ENCODE peak calls at places on chromosomes 1 and 21, in five cellular contexts. One of them, this sample, is unnamed.

GRCh38 chr1:168803696-168804510 is 74.9 kb upstream of the DPT start:
- DNase-seq in heart right ventricle: no peak
- DNase-seq in fibroblast of villous mesenchyme: no peak
- DNase-seq in breast epithelium: no peak
- DNase-seq in B cell: no peak
- DNase-seq in this sample: no peak

GRCh38 chr21:36704958-36705678 is 6.2 kb downstream of the SIM2 start:
- DNase-seq in fibroblast of villous mesenchyme: no peak
- DNase-seq in heart right ventricle: no peak
- DNase-seq in B cell: no peak
- DNase-seq in breast epithelium: no peak
- DNase-seq in this sample: no peak

GRCh38 chr1:115807723-115808122 is 33.2 kb downstream of the NHLH2 start:
- DNase-seq in heart right ventricle: no peak
- DNase-seq in breast epithelium: no peak
- DNase-seq in B cell: peak; percentile 49
- DNase-seq in fibroblast of villous mesenchyme: peak; percentile 79
- DNase-seq in this sample: peak; percentile 69

GRCh38 chr1:12327566-12327965 is 97.7 kb downstream of the VPS13D start:
- DNase-seq in fibroblast of villous mesenchyme: no peak
- DNase-seq in heart right ventricle: no peak
- DNase-seq in breast epithelium: no peak
- DNase-seq in B cell: no peak
- DNase-seq in this sample: no peak

GRCh38 chr1:231312389-231312788 is 25.3 kb downstream of the EXOC8 start:
- DNase-seq in breast epithelium: no peak
- DNase-seq in B cell: no peak
- DNase-seq in fibroblast of villous mesenchyme: no peak
- DNase-seq in heart right ventricle: no peak
- DNase-seq in this sample: no peak

GRCh38 chr1:31891280-31891679 is 46.9 kb downstream of the PTP4A2 start:
- DNase-seq in breast epithelium: no peak
- DNase-seq in B cell: no peak
- DNase-seq in fibroblast of villous mesenchyme: no peak
- DNase-seq in heart right ventricle: no peak
- DNase-seq in this sample: peak; percentile 71

GRCh38 chr1:110460253-110461220 is 9.6 kb downstream of the PROK1 start:
- DNase-seq in fibroblast of villous mesenchyme: peak; percentile 84
- DNase-seq in breast epithelium: peak; percentile 69
- DNase-seq in heart right ventricle: peak; percentile 45
- DNase-seq in B cell: peak; percentile 87
- DNase-seq in this sample: peak; percentile 90

GRCh38 chr1:206117151-206117948 is at the start of gene AVPR1B:
- DNase-seq in B cell: peak; percentile 71
- DNase-seq in heart right ventricle: peak; percentile 47
- DNase-seq in breast epithelium: no peak
- DNase-seq in fibroblast of villous mesenchyme: peak; percentile 18
- DNase-seq in this sample: peak; percentile 61

GRCh38 chr1:30283199-30283962 is 440.0 kb downstream of the MATN1 start:
- DNase-seq in breast epithelium: no peak
- DNase-seq in B cell: no peak
- DNase-seq in fibroblast of villous mesenchyme: no peak
- DNase-seq in heart right ventricle: no peak
- DNase-seq in this sample: no peak

GRCh38 chr1:3903141-3904005 is 3.3 kb upstream of the C1orf174 start:
- DNase-seq in breast epithelium: no peak
- DNase-seq in heart right ventricle: no peak
- DNase-seq in fibroblast of villous mesenchyme: peak; percentile 25
- DNase-seq in B cell: no peak
- DNase-seq in this sample: peak; percentile 31

GRCh38 chr21:26169611-26170470 is 729 bp downstream of the APP start:
- DNase-seq in B cell: peak; percentile 58
- DNase-seq in heart right ventricle: peak; percentile 73
- DNase-seq in breast epithelium: peak; percentile 61
- DNase-seq in fibroblast of villous mesenchyme: peak; percentile 79
- DNase-seq in this sample: peak; percentile 45

GRCh38 chr1:59457786-59458185 is 160.9 kb downstream of the FGGY start:
- DNase-seq in breast epithelium: no peak
- DNase-seq in fibroblast of villous mesenchyme: no peak
- DNase-seq in B cell: no peak
- DNase-seq in heart right ventricle: no peak
- DNase-seq in this sample: no peak

DNA sequence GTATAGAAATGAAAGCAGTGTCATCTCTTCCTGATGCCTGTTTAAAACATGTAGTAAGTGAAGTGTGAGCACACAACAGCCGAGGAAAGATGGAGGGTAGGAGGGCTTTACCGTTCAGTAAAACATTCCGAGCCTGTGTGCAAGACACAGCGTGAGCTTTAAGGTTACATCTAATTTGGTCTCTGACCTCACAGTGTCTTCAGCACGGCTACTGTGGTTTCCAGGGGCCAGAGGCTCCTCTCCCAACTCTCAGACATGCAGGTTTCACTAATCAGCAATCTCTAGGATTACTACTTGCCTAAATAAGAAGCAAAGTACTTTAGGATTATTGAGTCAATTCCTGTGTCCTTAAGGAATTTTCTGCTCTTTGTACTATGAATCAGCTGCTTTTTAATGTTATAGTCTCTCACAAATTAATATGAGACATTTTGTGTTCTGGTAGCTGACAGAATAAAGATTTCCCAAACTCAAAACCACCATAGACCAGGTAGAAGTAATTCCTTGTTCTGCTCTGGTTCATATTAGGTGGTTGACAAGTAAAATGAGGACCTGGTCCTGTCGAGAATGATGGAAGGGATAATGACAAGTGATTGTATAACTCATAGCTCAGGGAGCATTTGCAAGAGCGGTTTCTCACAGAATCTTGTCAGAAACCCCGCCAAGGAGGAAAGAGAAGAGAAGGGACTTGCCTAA is 46.2 kb downstream of the SAMD13 start:
- DNase-seq in fibroblast of villous mesenchyme: peak; percentile 52
- DNase-seq in breast epithelium: no peak
- DNase-seq in heart right ventricle: no peak
- DNase-seq in B cell: no peak
- DNase-seq in this sample: no peak
- TF ChIP-seq CTCF in fibroblast of villous mesenchyme: no peak
- TF ChIP-seq CTCF in breast epithelium: no peak
- TF ChIP-seq CTCF in heart right ventricle: no peak
- TF ChIP-seq CTCF in B cell: no peak
- TF ChIP-seq CTCF in this sample: no peak

GRCh38 chr21:45309069-45309521 is 21.4 kb upstream of the POFUT2 start:
- DNase-seq in fibroblast of villous mesenchyme: peak; percentile 87
- DNase-seq in heart right ventricle: peak; percentile 81
- DNase-seq in B cell: no peak
- DNase-seq in breast epithelium: no peak
- DNase-seq in this sample: peak; percentile 65
- TF ChIP-seq CTCF in fibroblast of villous mesenchyme: peak; percentile 91
- TF ChIP-seq CTCF in heart right ventricle: peak; percentile 62
- TF ChIP-seq CTCF in B cell: no peak
- TF ChIP-seq CTCF in breast epithelium: no peak
- TF ChIP-seq CTCF in this sample: peak; percentile 59

GRCh38 chr1:65022264-65022663 is 55.9 kb upstream of the JAK1 start:
- DNase-seq in breast epithelium: no peak
- DNase-seq in fibroblast of villous mesenchyme: no peak
- DNase-seq in B cell: no peak
- DNase-seq in heart right ventricle: no peak
- DNase-seq in this sample: no peak

GRCh38 chr1:65021792-65022191 is 55.4 kb upstream of the JAK1 start:
- DNase-seq in heart right ventricle: no peak
- DNase-seq in fibroblast of villous mesenchyme: no peak
- DNase-seq in B cell: no peak
- DNase-seq in breast epithelium: no peak
- DNase-seq in this sample: no peak

GRCh38 chr1:65025794-65026193 is 59.4 kb upstream of the JAK1 start:
- DNase-seq in fibroblast of villous mesenchyme: no peak
- DNase-seq in B cell: no peak
- DNase-seq in heart right ventricle: no peak
- DNase-seq in breast epithelium: no peak
- DNase-seq in this sample: no peak

GRCh38 chr1:65026235-65026634 is 59.9 kb upstream of the JAK1 start:
- DNase-seq in heart right ventricle: no peak
- DNase-seq in breast epithelium: no peak
- DNase-seq in fibroblast of villous mesenchyme: no peak
- DNase-seq in B cell: no peak
- DNase-seq in this sample: no peak

DNA sequence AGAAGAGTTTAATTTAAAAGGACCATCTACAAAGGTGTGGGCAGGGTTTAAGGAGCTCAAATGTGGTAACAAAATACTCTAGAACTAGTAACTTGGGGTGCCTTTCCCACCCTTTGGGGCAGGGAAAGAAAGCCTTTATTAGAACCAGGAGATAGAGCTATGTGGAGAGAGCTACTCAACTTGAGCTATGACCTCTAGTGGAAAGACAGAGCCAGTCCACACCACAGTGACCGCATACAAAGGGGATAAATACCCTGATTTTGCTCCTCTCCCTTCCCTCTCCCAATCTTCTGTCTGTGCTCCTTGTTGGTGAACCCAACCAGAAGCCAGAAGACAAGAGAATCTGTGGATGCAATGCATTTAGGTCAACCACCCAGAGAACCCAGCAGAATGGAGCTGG is 54.4 kb upstream of the JAK1 start:
- DNase-seq in B cell: no peak
- DNase-seq in heart right ventricle: no peak
- DNase-seq in breast epithelium: no peak
- DNase-seq in fibroblast of villous mesenchyme: peak; percentile 17
- DNase-seq in this sample: no peak
- TF ChIP-seq CTCF in B cell: peak; percentile 16
- TF ChIP-seq CTCF in heart right ventricle: no peak
- TF ChIP-seq CTCF in breast epithelium: no peak
- TF ChIP-seq CTCF in fibroblast of villous mesenchyme: peak; percentile 56
- TF ChIP-seq CTCF in this sample: no peak

GRCh38 chr1:209435654-209436566 is 147.6 kb upstream of the CAMK1G start:
- DNase-seq in fibroblast of villous mesenchyme: peak; percentile 73
- DNase-seq in B cell: peak; percentile 7
- DNase-seq in breast epithelium: peak; percentile 85
- DNase-seq in heart right ventricle: peak; percentile 62
- DNase-seq in this sample: peak; percentile 70
- TF ChIP-seq CTCF in fibroblast of villous mesenchyme: peak; percentile 98
- TF ChIP-seq CTCF in B cell: peak; percentile 64
- TF ChIP-seq CTCF in breast epithelium: peak; percentile 92
- TF ChIP-seq CTCF in heart right ventricle: peak; percentile 38
- TF ChIP-seq CTCF in this sample: peak; percentile 68

GRCh38 chr1:8716238-8716637 is 101.2 kb downstream of the RERE start:
- DNase-seq in heart right ventricle: no peak
- DNase-seq in B cell: no peak
- DNase-seq in fibroblast of villous mesenchyme: no peak
- DNase-seq in breast epithelium: no peak
- DNase-seq in this sample: no peak

GRCh38 chr1:8717148-8717547 is 100.3 kb downstream of the RERE start:
- DNase-seq in heart right ventricle: no peak
- DNase-seq in B cell: no peak
- DNase-seq in breast epithelium: no peak
- DNase-seq in fibroblast of villous mesenchyme: no peak
- DNase-seq in this sample: no peak

GRCh38 chr1:8720347-8720746 is 97.1 kb downstream of the RERE start:
- DNase-seq in breast epithelium: no peak
- DNase-seq in B cell: no peak
- DNase-seq in fibroblast of villous mesenchyme: no peak
- DNase-seq in heart right ventricle: no peak
- DNase-seq in this sample: no peak

GRCh38 chr1:8721681-8722324 is 95.6 kb downstream of the RERE start:
- DNase-seq in heart right ventricle: no peak
- DNase-seq in fibroblast of villous mesenchyme: peak; percentile 67
- DNase-seq in B cell: no peak
- DNase-seq in breast epithelium: no peak
- DNase-seq in this sample: no peak

GRCh38 chr1:8718878-8719361 is 98.5 kb downstream of the RERE start:
- DNase-seq in breast epithelium: no peak
- DNase-seq in fibroblast of villous mesenchyme: peak; percentile 13
- DNase-seq in B cell: no peak
- DNase-seq in heart right ventricle: no peak
- DNase-seq in this sample: peak; percentile 11
- TF ChIP-seq CTCF in breast epithelium: no peak
- TF ChIP-seq CTCF in fibroblast of villous mesenchyme: peak; percentile 33
- TF ChIP-seq CTCF in B cell: no peak
- TF ChIP-seq CTCF in heart right ventricle: no peak
- TF ChIP-seq CTCF in this sample: peak; percentile 32

This sample was measured in activated CD8-positive, alpha-beta T cell treated with anti-CD3 and anti-CD28 coated beads for 36 hours.